ENCODE peak calls at places on chromosomes 3 and 15, in six cellular contexts. S, D, V, O, U and Q are unnamed samples.

GRCh38 chr15:88954431-88955277 is 41.5 kb upstream of the MFGE8 start:
- DNase-seq in O (no peak), D (no peak), U (no peak), V (no peak), S (no peak), Q (no peak)

GRCh38 chr15:74889390-74889881 is 406 bp upstream of the MPI start:
- DNase-seq in D (no peak), O (peak), V (no peak), U (no peak), S (no peak), Q (peak)

GRCh38 chr15:40891810-40892448 is 2.3 kb upstream of the VPS18 start:
- DNase-seq in S (no peak), O (peak), V (no peak), D (peak), U (no peak), Q (peak)

GRCh38 chr3:172397716-172398405 is 50.4 kb downstream of the GHSR start:
- DNase-seq in O (no peak), S (no peak), D (no peak), V (no peak), U (no peak), Q (no peak)

GRCh38 chr3:117130222-117130621 is 420.6 kb downstream of the TUSC7 start:
- DNase-seq in D (no peak), S (no peak), O (no peak), V (no peak), U (no peak), Q (no peak)

GRCh38 chr3:99418709-99419108 is 219.7 kb upstream of the COL8A1 start:
- DNase-seq in D (no peak), V (no peak), O (no peak), U (no peak), S (no peak), Q (no peak)

GRCh38 chr3:117150628-117151027 is 441.0 kb downstream of the TUSC7 start:
- DNase-seq in U (peak), V (no peak), D (no peak), S (no peak), O (no peak), Q (no peak)

GRCh38 chr3:142947799-142948575 is 15.5 kb downstream of the PAQR9 start:
- DNase-seq in D (no peak), S (no peak), O (peak), V (no peak), U (no peak), Q (no peak)

GRCh38 chr15:31272558-31273257 is 53.9 kb upstream of the KLF13 start:
- DNase-seq in O (no peak), U (no peak), S (no peak), V (no peak), D (no peak), Q (no peak)

GRCh38 chr3:163878396-163878795 is 1199.9 kb downstream of the SI start:
- DNase-seq in U (no peak), S (no peak), D (no peak), O (no peak), V (no peak), Q (no peak)

GRCh38 chr3:53120336-53120735 is 9.9 kb downstream of the RFT1 start:
- DNase-seq in D (no peak), U (no peak), S (no peak), O (no peak), V (no peak), Q (no peak)

GRCh38 chr3:72582211-72582878 is 265.9 kb downstream of the SHQ1 start:
- DNase-seq in V (no peak), D (peak), S (no peak), U (no peak), O (no peak), Q (peak)

GRCh38 chr3:175186511-175186910 is 327.4 kb downstream of the NAALADL2 start:
- DNase-seq in O (no peak), S (no peak), D (no peak), U (no peak), V (no peak), Q (no peak)

GRCh38 chr3:5071061-5071460 is 51.0 kb upstream of the ARL8B start:
- DNase-seq in D (no peak), S (no peak), O (no peak), U (peak), V (no peak), Q (no peak)

GRCh38 chr3:65734382-65734781 is 304.3 kb downstream of the MAGI1 start:
- DNase-seq in O (no peak), D (no peak), S (no peak), U (no peak), V (no peak), Q (no peak)

GRCh38 chr3:50050361-50050760 is 38.4 kb upstream of the RBM5 start:
- DNase-seq in D (no peak), O (no peak), V (no peak), S (no peak), U (peak), Q (peak)